ENCODE peak calls at places on chromosomes 12 and 14, in six cellular contexts. K is stimulated activated CD4-positive, alpha-beta T cell treated with anti-CD3 and anti-CD28 coated beads, Interleukin-15, amount 100 ng/mL, for 24 hours; F is M059J; Q is astrocyte of the spinal cord; A is breast epithelium; R is CD8-positive, alpha-beta memory T cell. L is an unnamed sample.

GRCh38 chr14:94575730-94576585 is 5.3 kb upstream of the SERPINA5 start:
- DNase-seq in K (no peak), F (peak), Q (peak), A (no peak), R (no peak), L (peak)

GRCh38 chr12:55515696-55516095 is 23.5 kb downstream of the OR6C68 start:
- DNase-seq in K (peak), F (no peak), Q (no peak), A (no peak), R (no peak), L (no peak)

GRCh38 chr12:94073441-94074051 is 74.8 kb upstream of the PLXNC1 start:
- DNase-seq in K (no peak), F (no peak), Q (no peak), A (no peak), R (no peak), L (peak)

GRCh38 chr14:30132201-30132600 is 204.6 kb upstream of the PRKD1 start:
- DNase-seq in K (no peak), F (no peak), Q (no peak), A (no peak), R (no peak), L (no peak)

GRCh38 chr14:101088395-101088667 is 184.8 kb upstream of the RTL1 start:
- DNase-seq in K (no peak), F (no peak), Q (no peak), A (no peak), R (no peak), L (no peak)

GRCh38 chr14:49303952-49304516 is 282.1 kb downstream of the RPS29 start:
- DNase-seq in K (no peak), F (peak), Q (peak), A (no peak), R (no peak), L (peak)

GRCh38 chr12:24175281-24175680 is 225.8 kb upstream of the SOX5 start:
- DNase-seq in K (no peak), F (no peak), Q (no peak), A (no peak), R (no peak), L (no peak)

GRCh38 chr12:62582065-62582366 is 115.4 kb downstream of the MON2 start:
- DNase-seq in K (no peak), F (no peak), Q (no peak), A (no peak), R (no peak), L (no peak)

GRCh38 chr14:94000986-94001385 is 3.9 kb downstream of the CCDC197 start:
- DNase-seq in K (no peak), F (no peak), Q (no peak), A (no peak), R (no peak), L (no peak)

GRCh38 chr12:23472329-23472971 is 477.0 kb downstream of the SOX5 start:
- DNase-seq in K (no peak), F (no peak), Q (no peak), A (no peak), R (no peak), L (no peak)

GRCh38 chr14:45526715-45527549 is 273.9 kb upstream of the MIS18BP1 start:
- DNase-seq in K (no peak), F (peak), Q (no peak), A (no peak), R (no peak), L (no peak)

GRCh38 chr12:124497658-124498057 is 69.8 kb downstream of the NCOR2 start:
- DNase-seq in K (no peak), F (no peak), Q (peak), A (no peak), R (no peak), L (peak)

GRCh38 chr12:25423355-25423754 is 129.7 kb downstream of the LMNTD1 start:
- DNase-seq in K (no peak), F (peak), Q (no peak), A (no peak), R (no peak), L (no peak)

GRCh38 chr12:62763319-62763718 is 171.6 kb downstream of the PPM1H start:
- DNase-seq in K (no peak), F (no peak), Q (no peak), A (no peak), R (no peak), L (no peak)

GRCh38 chr14:32078794-32079663 is 1.9 kb downstream of the ARHGAP5 start:
- DNase-seq in K (peak), F (peak), Q (peak), A (no peak), R (no peak), L (peak)

GRCh38 chr12:67452119-67452805 is 183.1 kb downstream of the CAND1 start:
- DNase-seq in K (peak), F (no peak), Q (no peak), A (no peak), R (no peak), L (no peak)

GRCh38 chr14:84409435-84409834 is 1120.5 kb upstream of the FLRT2 start:
- DNase-seq in K (no peak), F (no peak), Q (no peak), A (no peak), R (no peak), L (peak)

GRCh38 chr12:49783917-49784676 is 42.7 kb downstream of the TMBIM6 start:
- DNase-seq in K (no peak), F (peak), Q (peak), A (no peak), R (no peak), L (peak)

GRCh38 chr12:116861331-116861730 is 19.9 kb downstream of the HRK start:
- DNase-seq in K (peak), F (peak), Q (peak), A (no peak), R (peak), L (peak)

GRCh38 chr12:67456281-67456918 is 187.2 kb downstream of the CAND1 start:
- DNase-seq in K (no peak), F (peak), Q (peak), A (no peak), R (no peak), L (peak)

GRCh38 chr14:99907761-99908652 is 114.8 kb downstream of the EML1 start:
- DNase-seq in K (no peak), F (no peak), Q (no peak), A (no peak), R (no peak), L (no peak)

GRCh38 chr12:118685983-118686607 is 295.2 kb upstream of the SRRM4 start:
- DNase-seq in K (no peak), F (no peak), Q (no peak), A (no peak), R (no peak), L (no peak)

GRCh38 chr12:102736328-102736727 is 180.7 kb downstream of the PAH start:
- DNase-seq in K (no peak), F (no peak), Q (no peak), A (no peak), R (no peak), L (no peak)

GRCh38 chr14:77268989-77269595 is 1.9 kb downstream of the NGB start:
- DNase-seq in K (no peak), F (no peak), Q (no peak), A (no peak), R (no peak), L (no peak)